ENCODE peak calls at places on chromosomes 11 and 22, in four cellular contexts. D, B, K and H are unnamed samples.

GRCh38 chr11:47856186-47856585 is 8.0 kb upstream of the NUP160 start:
- DNase-seq in B (no peak), D (no peak), K (no peak), H (no peak)

GRCh38 chr11:100719809-100720221 is 32.7 kb downstream of the ARHGAP42 start:
- DNase-seq in D (peak), K (no peak), B (peak), H (no peak)

GRCh38 chr11:96470521-96470920 is 80.7 kb downstream of the JRKL start:
- DNase-seq in K (no peak), B (no peak), D (no peak), H (no peak)

GRCh38 chr11:68968306-68969255 is 12.2 kb downstream of the MRGPRD start:
- DNase-seq in K (no peak), B (no peak), D (peak), H (no peak)

GRCh38 chr11:79076526-79077115 is 364.2 kb downstream of the TENM4 start:
- DNase-seq in B (peak), D (peak), K (no peak), H (no peak)

GRCh38 chr11:97934572-97935208 is 1086.1 kb upstream of the CNTN5 start:
- DNase-seq in B (no peak), D (no peak), K (no peak), H (no peak)

GRCh38 chr11:638616-639323 is 1.7 kb downstream of the DRD4 start:
- DNase-seq in K (no peak), D (no peak), B (no peak), H (no peak)

GRCh38 chr22:19757985-19758895 is 2.3 kb upstream of the TBX1 start:
- DNase-seq in B (no peak), D (no peak), K (no peak), H (no peak)

GRCh38 chr11:118886681-118887111 is 3.0 kb downstream of the CXCR5 start:
- DNase-seq in D (no peak), B (no peak), K (no peak), H (no peak)

GRCh38 chr22:19851291-19852176 is 3.1 kb downstream of the GNB1L start:
- DNase-seq in D (no peak), K (peak), B (no peak), H (no peak)

GRCh38 chr11:62410972-62411371 is 7.9 kb upstream of the SCGB1A1 start:
- DNase-seq in D (no peak), K (no peak), B (no peak), H (no peak)

GRCh38 chr11:17736921-17737817 is 2.6 kb downstream of the KCNC1 start:
- DNase-seq in B (no peak), D (no peak), K (no peak), H (no peak)

GRCh38 chr11:41018224-41018623 is 441.2 kb downstream of the LRRC4C start:
- DNase-seq in D (no peak), K (no peak), B (no peak), H (no peak)

GRCh38 chr11:19455731-19456130 is 215.0 kb upstream of the E2F8 start:
- DNase-seq in D (no peak), B (no peak), K (no peak), H (peak)

GRCh38 chr22:30078320-30079311 is 1.6 kb upstream of the HORMAD2 start:
- DNase-seq in B (no peak), D (no peak), K (no peak), H (no peak)

GRCh38 chr22:36761553-36762240 is 14.2 kb downstream of the IFT27 start:
- DNase-seq in D (no peak), K (no peak), B (no peak), H (peak)

GRCh38 chr11:117045956-117046355 is 52.3 kb downstream of the SIK3 start:
- DNase-seq in K (no peak), B (no peak), D (no peak), H (no peak)

GRCh38 chr22:45454260-45454659 is 40.8 kb downstream of the RIBC2 start:
- DNase-seq in K (no peak), B (no peak), D (no peak), H (no peak)

GRCh38 chr11:72969894-72970335 is 155.7 kb downstream of the ATG16L2 start:
- DNase-seq in D (no peak), K (no peak), B (no peak), H (no peak)

GRCh38 chr11:118219244-118219643 is 5.6 kb downstream of the JAML start:
- DNase-seq in K (no peak), D (no peak), B (no peak), H (no peak)

GRCh38 chr22:42268852-42269406 is 1.5 kb downstream of the TCF20 start:
- DNase-seq in K (no peak), D (no peak), B (no peak), H (no peak)

GRCh38 chr11:121517996-121518395 is 65.2 kb upstream of the SORL1-AS1 start:
- DNase-seq in K (no peak), B (no peak), D (no peak), H (no peak)

GRCh38 chr11:58659910-58660570 is 37.6 kb downstream of the CNTF start:
- DNase-seq in K (no peak), D (no peak), B (no peak), H (no peak)

GRCh38 chr11:42422094-42422493 is 889.7 kb upstream of the API5 start:
- DNase-seq in B (no peak), K (no peak), D (no peak), H (no peak)

GRCh38 chr11:78109011-78109685 is 29.5 kb upstream of the NDUFC2 start:
- DNase-seq in B (no peak), D (no peak), K (no peak), H (no peak)

GRCh38 chr11:24312464-24313238 is 184.2 kb upstream of the LUZP2 start:
- DNase-seq in B (no peak), D (no peak), K (no peak), H (no peak)

GRCh38 chr11:3747704-3748103 is 49.6 kb downstream of the NUP98 start:
- DNase-seq in B (no peak), D (no peak), K (no peak), H (no peak)

GRCh38 chr11:69487391-69487790 is 5.9 kb downstream of the LINC01488 start:
- DNase-seq in D (no peak), B (no peak), K (no peak), H (no peak)

GRCh38 chr11:80844110-80844509 is 1403.3 kb upstream of the TENM4 start:
- DNase-seq in B (no peak), D (no peak), K (no peak), H (no peak)

GRCh38 chr11:64245797-64246623 is 733 bp downstream of the PPP1R14B start:
- DNase-seq in B (peak), D (peak), K (no peak), H (no peak)

GRCh38 chr11:122138759-122139594 is 23.0 kb upstream of the BLID start:
- DNase-seq in K (no peak), B (no peak), D (no peak), H (no peak)

GRCh38 chr22:37353839-37354238 is 71.5 kb downstream of the CYTH4 start:
- DNase-seq in D (no peak), B (no peak), K (no peak), H (no peak)

GRCh38 chr11:115663790-115664189 is 159.6 kb upstream of the CADM1 start:
- DNase-seq in B (no peak), D (no peak), K (no peak), H (no peak)

GRCh38 chr11:67507891-67508485 is at the start of gene CDK2AP2:
- DNase-seq in K (peak), D (peak), B (peak), H (no peak)
- TF ChIP-seq POLR2A in K (peak), D (peak), B (no peak), H (no peak)

DNA sequence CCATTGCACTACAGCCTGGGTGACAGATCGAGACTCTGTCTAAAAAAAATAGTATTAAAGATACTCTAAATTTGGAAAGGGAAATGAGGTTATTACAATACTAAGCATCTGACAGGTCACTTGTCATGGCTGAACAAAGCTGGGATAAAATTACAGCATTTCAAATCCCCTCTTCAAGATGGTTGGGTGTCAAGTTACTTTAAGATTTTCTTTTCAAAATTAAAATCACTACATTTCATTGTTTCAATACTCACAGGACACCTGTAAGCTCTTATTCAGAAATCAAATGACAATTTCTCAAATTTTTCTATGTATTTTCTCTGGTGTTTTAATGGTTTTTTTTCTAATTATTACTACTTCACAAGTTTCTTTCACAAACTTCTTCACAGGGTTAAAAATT is 5.7 kb downstream of the TAF1D start:
- DNase-seq in D (no peak), B (no peak), K (no peak), H (no peak)
- TF ChIP-seq POLR2A in D (no peak), B (no peak), K (no peak), H (no peak)

DNA sequence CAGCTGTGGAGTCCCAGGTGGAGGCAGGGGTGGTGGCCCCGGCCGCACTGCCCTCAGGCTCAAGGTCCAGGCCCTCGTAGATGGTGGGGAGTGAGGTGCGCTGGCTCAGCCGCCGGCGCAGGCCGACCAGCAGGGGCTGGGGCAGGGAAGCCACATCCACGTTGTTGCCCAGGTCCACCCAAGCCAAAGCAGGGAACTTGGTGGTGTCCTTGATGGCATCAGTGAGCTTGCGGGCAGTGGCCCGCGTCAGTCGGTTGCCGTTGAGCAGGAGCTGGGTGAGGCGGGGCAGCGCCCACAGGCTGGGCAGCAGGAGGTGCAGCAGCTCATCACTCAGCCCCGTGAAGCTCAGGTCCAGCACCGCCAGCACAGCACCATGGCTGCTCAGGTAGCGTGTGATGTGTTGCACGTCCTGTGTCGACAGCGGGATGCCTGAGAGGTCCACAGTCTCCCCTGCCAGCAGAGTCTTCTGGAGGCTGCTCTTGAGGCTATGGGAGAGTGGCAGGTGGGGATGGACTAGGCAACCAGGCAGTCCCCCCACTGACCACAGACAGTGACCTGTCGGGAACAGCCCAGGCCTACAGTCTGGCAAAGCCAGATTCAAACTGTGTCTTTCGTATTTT is 6.8 kb downstream of the LRRC75B start:
- DNase-seq in B (no peak), D (no peak), K (no peak), H (no peak)
- TF ChIP-seq POLR2A in B (no peak), D (no peak), K (no peak), H (no peak)

GRCh38 chr22:39435616-39436015 is 21.2 kb upstream of the MGAT3 start:
- DNase-seq in K (no peak), D (no peak), B (no peak), H (no peak)
- TF ChIP-seq POLR2A in K (no peak), D (no peak), B (no peak), H (no peak)

DNA sequence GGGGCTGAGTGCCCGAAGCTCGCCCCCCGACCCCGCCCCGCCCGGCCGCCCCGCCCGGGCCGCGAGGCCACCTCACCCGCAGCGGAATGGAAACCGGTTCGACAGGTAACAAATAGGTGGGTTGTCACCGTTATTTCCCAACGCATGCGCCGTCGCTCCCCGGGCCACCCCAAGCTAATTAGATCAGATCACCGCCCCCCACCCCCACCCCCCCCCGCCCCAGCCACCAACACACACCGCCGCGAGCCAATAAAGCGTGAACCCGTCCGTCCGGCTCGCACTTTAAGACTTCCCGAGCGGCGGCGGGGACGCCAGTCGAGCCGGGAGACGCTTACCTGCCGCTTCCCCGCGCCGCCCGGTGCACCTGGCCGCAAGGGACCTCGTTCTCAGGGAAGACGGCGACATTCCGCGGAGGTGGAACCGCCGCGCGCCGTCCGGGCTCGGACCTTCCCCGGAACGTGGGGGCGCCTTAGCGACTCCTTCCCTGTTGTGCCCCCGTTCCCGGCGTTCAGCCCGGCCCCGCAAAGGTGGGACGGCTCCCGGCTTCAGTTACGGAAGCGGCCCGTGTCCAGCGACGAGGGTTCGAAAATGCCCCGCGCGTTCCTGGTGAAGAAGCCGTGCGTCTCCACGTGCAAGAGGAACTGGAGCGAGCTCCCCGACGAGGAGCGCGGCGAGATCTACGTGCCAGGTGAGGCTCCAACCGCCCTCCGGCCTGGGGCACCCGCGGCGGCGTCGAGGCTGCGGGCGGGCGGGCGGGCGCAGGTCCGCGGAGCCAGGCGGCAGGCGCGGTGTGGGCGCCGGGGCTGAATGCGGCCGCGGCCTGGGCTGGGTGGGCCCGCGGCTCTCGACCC is at the start of gene OVOL1:
- DNase-seq in K (no peak), D (peak), B (peak), H (no peak)
- TF ChIP-seq POLR2A in K (no peak), D (peak), B (no peak), H (no peak)

GRCh38 chr11:124748481-124749338 is 3.3 kb downstream of the VSIG2 start:
- DNase-seq in K (no peak), D (no peak), B (no peak), H (no peak)
- TF ChIP-seq POLR2A in K (no peak), D (no peak), B (no peak), H (no peak)

GRCh38 chr22:50530280-50530856 is 556 bp upstream of the TYMP start:
- DNase-seq in B (no peak), D (peak), K (no peak), H (no peak)

GRCh38 chr22:50532353-50532700 is 2.5 kb upstream of the TYMP start:
- DNase-seq in K (no peak), D (peak), B (no peak), H (no peak)

GRCh38 chr22:50530857-50531545 is 1.2 kb upstream of the TYMP start:
- DNase-seq in K (no peak), D (peak), B (peak), H (no peak)

GRCh38 chr22:50532824-50533344 is 3.1 kb upstream of the TYMP start:
- DNase-seq in D (no peak), B (no peak), K (no peak), H (no peak)

GRCh38 chr22:50531546-50532352 is 1.9 kb upstream of the TYMP start:
- DNase-seq in D (peak), K (no peak), B (no peak), H (no peak)
- TF ChIP-seq POLR2A in D (peak), K (peak), B (no peak), H (no peak)

DNA sequence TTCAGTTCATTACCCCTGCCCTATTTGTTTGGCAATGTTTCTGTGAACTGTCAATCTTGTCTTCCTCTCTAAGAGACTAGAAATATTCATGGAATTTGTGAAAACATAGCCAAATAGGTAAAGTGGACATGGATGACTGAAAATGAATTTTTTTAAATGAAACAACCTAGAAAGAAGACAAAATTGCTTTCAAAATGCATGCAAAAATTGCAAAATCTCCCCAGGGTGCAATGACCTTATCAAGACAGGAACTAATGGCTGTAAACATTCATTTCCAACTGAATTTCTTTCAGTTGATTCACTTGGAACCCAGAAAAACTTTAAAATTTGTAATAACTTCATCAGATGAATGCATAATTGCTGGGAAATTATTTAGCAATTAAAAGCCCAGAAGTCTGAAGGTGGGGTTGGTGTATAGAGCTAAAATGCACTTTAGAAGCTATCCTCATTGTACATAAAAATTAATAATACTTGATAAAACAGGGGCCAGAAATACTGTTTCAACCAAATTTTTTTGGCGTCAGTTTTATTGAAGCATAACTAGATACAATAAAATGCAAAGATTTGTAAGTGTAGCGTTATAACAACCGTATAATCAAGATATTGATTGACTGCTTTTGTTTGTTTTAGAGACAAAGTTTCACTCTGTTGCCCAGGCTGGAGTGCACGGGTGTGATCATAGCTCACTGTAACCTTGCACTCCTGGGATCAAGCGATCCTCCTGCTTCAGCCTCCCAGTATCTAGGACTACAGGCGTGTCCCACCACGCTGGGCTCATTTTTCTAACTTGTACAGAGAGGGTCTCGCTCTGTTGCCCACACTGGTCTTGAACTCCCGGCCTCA is 27.6 kb upstream of the SLC35C1 start:
- DNase-seq in K (no peak), D (no peak), B (no peak), H (no peak)
- TF ChIP-seq POLR2A in K (no peak), D (no peak), B (no peak), H (no peak)

GRCh38 chr11:8911040-8911823 is at the start of gene AKIP1:
- DNase-seq in K (peak), D (peak), B (peak), H (no peak)
- TF ChIP-seq POLR2A in K (peak), D (peak), B (no peak), H (peak)